ENCODE peak calls at places on chromosome 14, in four cellular contexts. M is HepG2; C is uterus; O is CD4-positive, alpha-beta T cell. B is an unnamed sample.

GRCh38 chr14:43483415-43483814 is 1023.7 kb downstream of the FSCB start:
- DNase-seq in M (no peak), C (no peak), O (no peak), B (no peak)

GRCh38 chr14:103879570-103880333 is 32.4 kb upstream of the PPP1R13B start:
- DNase-seq in C (peak; percentile 35), O (no peak), M (peak; percentile 97), B (no peak)

GRCh38 chr14:69299286-69300035 is 39.5 kb downstream of the GALNT16 start:
- DNase-seq in M (no peak), C (no peak), O (no peak), B (no peak)

GRCh38 chr14:56216631-56217379 is 98.6 kb downstream of the PELI2 start:
- DNase-seq in M (no peak), C (peak; percentile 44), O (no peak), B (no peak)

GRCh38 chr14:96243785-96244184 is 12.2 kb upstream of the BDKRB1 start:
- DNase-seq in O (no peak), M (no peak), C (no peak), B (no peak)

GRCh38 chr14:75098682-75099081 is 28.2 kb downstream of the NEK9 start:
- DNase-seq in C (no peak), M (no peak), O (no peak), B (no peak)

GRCh38 chr14:77630111-77630510 is 13.7 kb upstream of the SPTLC2 start:
- DNase-seq in C (no peak), M (no peak), O (no peak), B (no peak)

GRCh38 chr14:68146812-68147211 is 327.2 kb downstream of the RAD51B start:
- DNase-seq in O (no peak), M (no peak), C (no peak), B (no peak)

GRCh38 chr14:56004807-56005579 is 113.2 kb upstream of the PELI2 start:
- DNase-seq in O (no peak), M (no peak), C (peak; percentile 27), B (no peak)

GRCh38 chr14:39219075-39219499 is 14.6 kb upstream of the MIA2 start:
- DNase-seq in C (no peak), O (no peak), M (peak; percentile 83), B (no peak)

GRCh38 chr14:36167431-36167830 is 9.1 kb downstream of the PTCSC3 start:
- DNase-seq in M (no peak), O (no peak), C (no peak), B (no peak)

GRCh38 chr14:106308839-106309389 is 782.5 kb downstream of the TMEM121 start:
- DNase-seq in M (peak; percentile 35), O (peak; percentile 57), C (no peak), B (no peak)

GRCh38 chr14:76955575-76956252 is 72.8 kb downstream of the IRF2BPL start:
- DNase-seq in C (no peak), M (peak; percentile 59), O (peak; percentile 45), B (no peak)

GRCh38 chr14:33452982-33453381 is 497.9 kb downstream of the EGLN3 start:
- DNase-seq in C (no peak), M (no peak), O (no peak), B (no peak)

GRCh38 chr14:104803916-104804371 is 3.0 kb downstream of the ZBTB42 start:
- DNase-seq in M (no peak), O (no peak), C (no peak), B (no peak)

GRCh38 chr14:35215110-35215872 is 76.9 kb upstream of the PSMA6 start:
- DNase-seq in O (no peak), C (no peak), M (peak; percentile 57), B (no peak)

GRCh38 chr14:22798528-22798927 is 16.7 kb downstream of the SLC7A7 start:
- DNase-seq in C (no peak), M (no peak), O (no peak), B (no peak)

GRCh38 chr14:70909788-70910614 is 2.7 kb downstream of the PCNX1 start:
- DNase-seq in C (peak; percentile 23), M (no peak), O (no peak), B (no peak)

GRCh38 chr14:105589161-105589925 is 63.0 kb downstream of the TMEM121 start:
- DNase-seq in C (no peak), O (no peak), M (no peak), B (no peak)

GRCh38 chr14:51959928-51960327 is 29.4 kb upstream of the RTRAF start:
- DNase-seq in C (no peak), M (no peak), O (no peak), B (no peak)
- TF ChIP-seq CTCF in C (no peak), M (no peak), O (no peak), B (no peak)

DNA sequence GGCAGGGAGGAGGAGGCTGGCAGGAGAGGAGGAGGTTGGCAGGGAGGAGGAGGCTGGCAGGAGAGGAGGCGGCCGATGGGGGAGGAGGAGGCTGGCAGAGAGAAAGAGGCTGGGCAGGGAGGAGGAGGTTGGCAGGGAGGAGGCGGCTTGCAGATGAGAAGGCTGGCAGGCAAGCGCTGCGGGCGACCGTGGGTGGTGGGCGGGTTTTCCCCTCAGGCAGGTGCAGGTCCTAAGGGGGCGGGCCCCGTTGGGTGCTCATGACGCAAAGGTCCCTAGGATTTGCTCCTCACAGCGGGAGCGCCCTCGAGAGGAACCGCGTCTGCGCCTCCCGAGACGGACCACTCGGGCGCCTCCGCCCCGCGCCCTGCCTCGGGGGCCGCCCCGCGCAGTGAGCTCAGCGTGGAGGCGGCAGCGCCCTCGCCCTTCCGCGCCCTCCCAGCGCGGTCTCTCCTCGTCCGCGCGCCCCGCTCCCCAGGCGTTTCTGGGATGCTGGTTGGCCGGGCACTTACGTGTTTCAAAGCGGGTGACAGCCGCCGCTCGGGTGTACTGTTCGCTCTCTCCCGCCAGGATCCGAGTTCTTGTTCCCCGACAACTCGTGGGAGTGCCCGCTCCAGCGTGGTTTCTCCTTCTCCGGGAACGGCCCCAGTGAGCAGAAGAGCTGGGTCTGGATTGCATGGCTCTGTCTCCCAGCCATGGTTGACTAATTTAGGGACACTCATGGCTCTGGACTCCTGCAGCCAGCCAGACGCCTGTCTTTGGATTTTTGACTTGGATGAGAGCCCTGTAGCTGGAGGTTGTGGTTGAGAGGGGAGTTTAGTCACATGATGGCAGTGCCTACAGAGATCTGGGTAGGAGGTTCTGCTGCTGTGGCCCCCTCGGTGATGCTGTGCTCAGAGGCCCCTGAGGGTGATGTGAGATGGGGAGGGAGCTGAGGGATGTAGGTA is 64.1 kb upstream of the PPP4R3A start:
- DNase-seq in C (no peak), O (peak; percentile 47), M (no peak), B (peak; percentile 31)
- TF ChIP-seq CTCF in C (no peak), O (no peak), M (peak; percentile 24), B (no peak)

GRCh38 chr14:50659327-50659974 is 8.7 kb downstream of the SAV1 start:
- DNase-seq in O (no peak), M (no peak), C (no peak), B (no peak)

GRCh38 chr14:50658203-50658602 is 9.9 kb downstream of the SAV1 start:
- DNase-seq in M (no peak), C (no peak), O (no peak), B (no peak)

GRCh38 chr14:50657753-50658152 is 10.4 kb downstream of the SAV1 start:
- DNase-seq in M (no peak), C (no peak), O (no peak), B (no peak)
- TF ChIP-seq CTCF in M (no peak), C (no peak), O (no peak), B (no peak)

DNA sequence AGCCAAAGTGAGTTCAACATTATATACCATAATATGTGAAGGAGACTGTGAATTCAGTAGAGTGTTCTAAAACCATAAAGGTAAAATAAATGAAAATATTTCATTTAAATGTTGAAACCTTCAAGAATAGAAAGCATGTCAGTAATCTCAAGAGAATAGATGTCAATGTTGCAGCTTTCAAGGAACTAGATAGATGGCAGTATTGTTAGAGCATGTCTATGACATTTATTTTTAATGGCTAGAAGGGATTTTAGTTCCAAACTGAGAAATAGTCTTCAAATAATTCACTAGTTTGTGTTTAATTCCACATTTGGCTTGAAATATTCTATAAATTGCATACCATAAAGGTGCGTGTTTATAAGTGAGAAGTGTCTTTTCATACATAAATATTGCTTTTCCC is 326.5 kb downstream of the FLRT2 start:
- DNase-seq in C (no peak), O (no peak), M (no peak), B (no peak)
- TF ChIP-seq CTCF in C (no peak), O (no peak), M (no peak), B (no peak)